ENCODE peak calls at places on chromosomes 7 and 10, in seven cellular contexts. T is AG09309, G is NB4, J is upper lobe of right lung, F is A549, X is pancreas, R is lung. D is an unnamed sample.

GRCh38 chr7:66153691-66154090 is 39.0 kb downstream of the CRCP start:
- DNase-seq in T (no peak), G (no peak), J (no peak), F (no peak), X (no peak), R (no peak), D (no peak)

GRCh38 chr10:54909165-54909564 is 108.1 kb upstream of the PCDH15 start:
- DNase-seq in T (no peak), G (no peak), J (peak), F (no peak), X (no peak), R (no peak), D (no peak)

GRCh38 chr10:127840884-127841283 is 51.9 kb downstream of the CLRN3 start:
- DNase-seq in T (no peak), G (no peak), J (no peak), F (no peak), X (no peak), R (peak), D (no peak)

GRCh38 chr10:603745-604144 is 85.7 kb downstream of the DIP2C start:
- DNase-seq in T (no peak), G (no peak), J (peak), F (no peak), X (no peak), R (no peak), D (no peak)

GRCh38 chr7:143305423-143306070 is 10.4 kb upstream of the CLCN1 start:
- DNase-seq in T (no peak), G (peak), J (peak), F (peak), X (peak), R (peak), D (peak)

GRCh38 chr7:76513817-76514799 is 3.8 kb downstream of the UPK3B start:
- DNase-seq in T (no peak), G (peak), J (no peak), F (no peak), X (no peak), R (peak), D (no peak)

GRCh38 chr7:78473011-78473410 is 674.4 kb downstream of the PHTF2 start:
- DNase-seq in T (peak), G (no peak), J (no peak), F (no peak), X (no peak), R (no peak), D (no peak)

GRCh38 chr10:77208857-77209256 is 428.8 kb downstream of the KCNMA1 start:
- DNase-seq in T (no peak), G (no peak), J (no peak), F (no peak), X (no peak), R (no peak), D (no peak)

GRCh38 chr10:69403519-69403918 is 13.2 kb downstream of the TACR2 start:
- DNase-seq in T (peak), G (no peak), J (no peak), F (no peak), X (no peak), R (no peak), D (peak)

GRCh38 chr10:16944961-16945360 is 127.7 kb upstream of the RSU1 start:
- DNase-seq in T (no peak), G (no peak), J (no peak), F (no peak), X (no peak), R (no peak), D (no peak)

DNA sequence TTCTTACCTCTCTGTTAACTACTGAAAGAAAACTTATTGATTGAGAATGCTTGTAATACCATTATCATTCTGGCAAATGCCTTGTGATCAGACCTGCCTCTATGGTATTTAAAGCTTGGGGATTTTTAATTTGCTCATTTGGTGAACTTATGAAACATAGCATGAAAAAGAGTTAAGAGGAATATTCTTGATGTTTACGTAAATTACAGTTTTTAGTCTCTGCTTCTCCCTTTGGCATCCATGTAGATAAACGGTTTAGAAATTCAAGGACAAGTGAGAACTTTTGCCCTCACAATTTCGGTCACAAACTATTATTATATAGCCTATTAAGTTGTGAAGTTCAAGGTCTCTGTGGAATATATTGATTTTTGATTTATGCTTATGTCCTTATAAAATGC is 11.2 kb upstream of the CELF2 start:
- DNase-seq in T (no peak), G (no peak), J (no peak), F (no peak), X (no peak), R (no peak), D (no peak)
- H3K4me3 ChIP-seq in T (no peak), G (no peak), J (peak), F (no peak), X (no peak), R (no peak), D (no peak)

DNA sequence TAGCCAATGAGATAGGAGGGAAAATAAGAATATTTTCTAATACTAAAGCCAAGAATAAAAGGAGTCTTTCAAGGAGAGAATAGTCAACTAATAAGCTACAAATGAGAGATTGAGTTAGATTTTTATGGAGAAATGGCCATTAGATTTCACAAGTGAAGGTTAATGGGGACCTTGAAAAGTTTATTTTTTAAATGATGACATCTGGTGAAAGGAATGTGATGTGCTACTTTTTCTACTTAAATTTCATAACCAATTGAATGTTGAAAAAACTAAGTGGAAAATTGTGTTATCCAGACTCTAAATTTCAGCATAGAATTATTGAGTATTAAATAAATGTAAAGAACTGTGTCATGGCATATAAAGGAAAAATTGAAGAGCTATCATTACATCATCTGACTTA is 125.7 kb downstream of the TSPAN12 start:
- DNase-seq in T (no peak), G (no peak), J (no peak), F (no peak), X (no peak), R (no peak), D (peak)
- TF ChIP-seq CTCF in T (no peak), G (no peak), J (no peak), F (no peak), X (no peak), R (no peak), D (no peak)

GRCh38 chr7:113086431-113086888 is at the start of gene GPR85:
- DNase-seq in T (no peak), G (peak), J (peak), F (peak), X (peak), R (no peak), D (peak)

GRCh38 chr7:113084499-113085172 is 2.0 kb downstream of the GPR85 start:
- DNase-seq in T (no peak), G (peak), J (no peak), F (no peak), X (no peak), R (no peak), D (no peak)

GRCh38 chr7:113085781-113086390 is 741 bp downstream of the GPR85 start:
- DNase-seq in T (no peak), G (peak), J (no peak), F (no peak), X (no peak), R (no peak), D (peak)

GRCh38 chr7:113087278-113087998 is 811 bp upstream of the GPR85 start:
- DNase-seq in T (peak), G (peak), J (no peak), F (no peak), X (no peak), R (no peak), D (peak)

DNA sequence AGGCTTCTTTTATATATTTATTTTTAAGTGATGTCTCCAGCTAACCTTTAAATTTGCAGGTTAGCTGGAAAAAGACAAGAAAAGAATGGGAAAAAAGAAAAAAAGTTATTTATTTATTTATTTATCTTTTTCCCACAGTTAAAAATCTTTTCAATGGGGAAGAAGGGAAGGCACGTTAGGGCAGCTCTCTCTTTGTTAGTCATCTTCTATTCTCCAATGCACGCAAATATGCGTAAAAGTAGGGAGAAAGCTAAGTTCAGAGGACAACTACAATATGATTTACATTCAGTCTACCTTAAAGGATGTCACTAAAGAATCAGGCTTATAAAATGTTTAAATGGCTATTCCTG is 276 bp upstream of the GPR85 start:
- DNase-seq in T (no peak), G (no peak), J (no peak), F (no peak), X (no peak), R (no peak), D (no peak)
- H3K4me3 ChIP-seq in T (peak), G (peak), J (peak), F (peak), X (no peak), R (no peak), D (peak)

GRCh38 chr7:84247591-84247990 is 53.0 kb upstream of the SEMA3A start:
- DNase-seq in T (no peak), G (no peak), J (no peak), F (no peak), X (no peak), R (no peak), D (no peak)
- TF ChIP-seq CTCF in T (peak), G (no peak), J (no peak), F (no peak), X (no peak), R (no peak), D (no peak)

D was measured in fibroblast of villous mesenchyme.